ENCODE peak calls at places on chromosomes 1 and 21, in five cellular contexts. One of them, this sample, is unnamed.

GRCh38 chr1:177163844-177164379 is 600 bp downstream of the ASTN1 start:
- DNase-seq in caudate nucleus: no peak
- DNase-seq in NT2/D1: no peak
- DNase-seq in uterus: no peak
- DNase-seq in T-helper 1 cell: no peak
- DNase-seq in this sample: no peak

GRCh38 chr1:204630460-204630905 is 55.1 kb downstream of the LRRN2 start:
- DNase-seq in NT2/D1: no peak
- DNase-seq in uterus: no peak
- DNase-seq in caudate nucleus: no peak
- DNase-seq in T-helper 1 cell: no peak
- DNase-seq in this sample: no peak

GRCh38 chr1:154714638-154715037 is 106.7 kb upstream of the ADAR start:
- DNase-seq in T-helper 1 cell: no peak
- DNase-seq in caudate nucleus: no peak
- DNase-seq in uterus: no peak
- DNase-seq in NT2/D1: no peak
- DNase-seq in this sample: no peak

GRCh38 chr1:43430831-43431230 is 22.9 kb downstream of the HYI start:
- DNase-seq in T-helper 1 cell: no peak
- DNase-seq in NT2/D1: no peak
- DNase-seq in caudate nucleus: no peak
- DNase-seq in uterus: no peak
- DNase-seq in this sample: no peak

GRCh38 chr21:38241029-38241740 is 15.6 kb upstream of the KCNJ15 start:
- DNase-seq in NT2/D1: no peak
- DNase-seq in caudate nucleus: no peak
- DNase-seq in T-helper 1 cell: no peak
- DNase-seq in uterus: no peak
- DNase-seq in this sample: no peak

GRCh38 chr1:55768345-55768952 is 553.3 kb upstream of the USP24 start:
- DNase-seq in T-helper 1 cell: no peak
- DNase-seq in uterus: no peak
- DNase-seq in caudate nucleus: no peak
- DNase-seq in NT2/D1: no peak
- DNase-seq in this sample: no peak

GRCh38 chr1:235079443-235079967 is 49.1 kb downstream of the TOMM20 start:
- DNase-seq in uterus: no peak
- DNase-seq in caudate nucleus: no peak
- DNase-seq in NT2/D1: no peak
- DNase-seq in T-helper 1 cell: no peak
- DNase-seq in this sample: no peak

GRCh38 chr1:210741564-210741963 is 392.4 kb downstream of the KCNH1 start:
- DNase-seq in uterus: no peak
- DNase-seq in NT2/D1: no peak
- DNase-seq in T-helper 1 cell: no peak
- DNase-seq in caudate nucleus: no peak
- DNase-seq in this sample: no peak

GRCh38 chr1:92990828-92991227 is 29.6 kb upstream of the DIPK1A start:
- DNase-seq in T-helper 1 cell: no peak
- DNase-seq in uterus: no peak
- DNase-seq in caudate nucleus: no peak
- DNase-seq in NT2/D1: no peak
- DNase-seq in this sample: no peak

GRCh38 chr21:36429672-36430546 is 44.7 kb downstream of the CHAF1B start:
- DNase-seq in NT2/D1: peak; percentile 69
- DNase-seq in uterus: peak; percentile 88
- DNase-seq in T-helper 1 cell: peak; percentile 17
- DNase-seq in caudate nucleus: no peak
- DNase-seq in this sample: peak; percentile 56

GRCh38 chr1:244137261-244137660 is 86.2 kb downstream of the ZBTB18 start:
- DNase-seq in caudate nucleus: no peak
- DNase-seq in NT2/D1: no peak
- DNase-seq in uterus: no peak
- DNase-seq in T-helper 1 cell: no peak
- DNase-seq in this sample: no peak

GRCh38 chr1:81513796-81514354 is 286.9 kb upstream of the ADGRL2 start:
- DNase-seq in T-helper 1 cell: no peak
- DNase-seq in NT2/D1: no peak
- DNase-seq in caudate nucleus: no peak
- DNase-seq in uterus: no peak
- DNase-seq in this sample: no peak

GRCh38 chr1:235725493-235725892 is 75.9 kb upstream of the GNG4 start:
- DNase-seq in NT2/D1: peak; percentile 27
- DNase-seq in uterus: no peak
- DNase-seq in T-helper 1 cell: no peak
- DNase-seq in caudate nucleus: no peak
- DNase-seq in this sample: no peak

GRCh38 chr21:37139902-37140301 is 66.8 kb downstream of the TTC3 start:
- DNase-seq in T-helper 1 cell: no peak
- DNase-seq in caudate nucleus: no peak
- DNase-seq in uterus: no peak
- DNase-seq in NT2/D1: peak; percentile 84
- DNase-seq in this sample: no peak

GRCh38 chr1:232223887-232224286 is 406.0 kb downstream of the SIPA1L2 start:
- DNase-seq in uterus: no peak
- DNase-seq in T-helper 1 cell: no peak
- DNase-seq in NT2/D1: no peak
- DNase-seq in caudate nucleus: no peak
- DNase-seq in this sample: no peak

GRCh38 chr1:218750216-218750970 is 405.3 kb downstream of the TGFB2 start:
- DNase-seq in caudate nucleus: no peak
- DNase-seq in T-helper 1 cell: no peak
- DNase-seq in uterus: no peak
- DNase-seq in NT2/D1: no peak
- DNase-seq in this sample: no peak

GRCh38 chr1:110555807-110556470 is 37.0 kb upstream of the KCNA10 start:
- DNase-seq in NT2/D1: no peak
- DNase-seq in T-helper 1 cell: no peak
- DNase-seq in uterus: peak; percentile 22
- DNase-seq in caudate nucleus: no peak
- DNase-seq in this sample: no peak

GRCh38 chr21:29343517-29343916 is 44.8 kb downstream of the BACH1 start:
- DNase-seq in caudate nucleus: no peak
- DNase-seq in T-helper 1 cell: no peak
- DNase-seq in uterus: peak; percentile 36
- DNase-seq in NT2/D1: no peak
- DNase-seq in this sample: no peak

GRCh38 chr1:9687876-9688582 is 36.5 kb downstream of the PIK3CD start:
- DNase-seq in NT2/D1: no peak
- DNase-seq in T-helper 1 cell: no peak
- DNase-seq in caudate nucleus: no peak
- DNase-seq in uterus: peak; percentile 27
- DNase-seq in this sample: no peak